ENCODE peak calls at places on chromosomes 1 and 21, in eight cellular contexts. One of them, this sample, is unnamed.

GRCh38 chr1:183105449-183105848 is 80.6 kb upstream of the LAMC2 start:
- DNase-seq in fibroblast of lung: peak
- DNase-seq in breast epithelium: no peak
- DNase-seq in AG09309: no peak
- DNase-seq in pancreas: no peak
- DNase-seq in AG04450: no peak
- DNase-seq in left ventricle myocardium inferior: no peak
- DNase-seq in dorsolateral prefrontal cortex: no peak
- DNase-seq in this sample: no peak

GRCh38 chr21:29656504-29657227 is 283.1 kb downstream of the GRIK1 start:
- DNase-seq in fibroblast of lung: peak
- DNase-seq in breast epithelium: no peak
- DNase-seq in AG09309: peak
- DNase-seq in pancreas: no peak
- DNase-seq in AG04450: no peak
- DNase-seq in left ventricle myocardium inferior: no peak
- DNase-seq in dorsolateral prefrontal cortex: no peak
- DNase-seq in this sample: peak

GRCh38 chr1:110152133-110152785 is 2.0 kb downstream of the SLC6A17 start:
- DNase-seq in fibroblast of lung: no peak
- DNase-seq in breast epithelium: no peak
- DNase-seq in AG09309: no peak
- DNase-seq in pancreas: no peak
- DNase-seq in AG04450: no peak
- DNase-seq in left ventricle myocardium inferior: no peak
- DNase-seq in dorsolateral prefrontal cortex: no peak
- DNase-seq in this sample: no peak

GRCh38 chr1:28301368-28302174 is 27.3 kb upstream of the MED18 start:
- DNase-seq in fibroblast of lung: no peak
- DNase-seq in breast epithelium: no peak
- DNase-seq in AG09309: no peak
- DNase-seq in pancreas: no peak
- DNase-seq in AG04450: no peak
- DNase-seq in left ventricle myocardium inferior: no peak
- DNase-seq in dorsolateral prefrontal cortex: no peak
- DNase-seq in this sample: no peak

GRCh38 chr21:45443595-45444181 is 38.7 kb downstream of the COL18A1 start:
- DNase-seq in fibroblast of lung: no peak
- DNase-seq in breast epithelium: no peak
- DNase-seq in AG09309: no peak
- DNase-seq in pancreas: peak
- DNase-seq in AG04450: no peak
- DNase-seq in left ventricle myocardium inferior: no peak
- DNase-seq in dorsolateral prefrontal cortex: no peak
- DNase-seq in this sample: peak

GRCh38 chr1:241423541-241424479 is 66.8 kb upstream of the RGS7 start:
- DNase-seq in fibroblast of lung: peak
- DNase-seq in breast epithelium: no peak
- DNase-seq in AG09309: no peak
- DNase-seq in pancreas: peak
- DNase-seq in AG04450: peak
- DNase-seq in left ventricle myocardium inferior: no peak
- DNase-seq in dorsolateral prefrontal cortex: peak
- DNase-seq in this sample: peak

GRCh38 chr1:157482174-157482573 is 70.1 kb downstream of the FCRL5 start:
- DNase-seq in fibroblast of lung: no peak
- DNase-seq in breast epithelium: no peak
- DNase-seq in AG09309: no peak
- DNase-seq in pancreas: no peak
- DNase-seq in AG04450: no peak
- DNase-seq in left ventricle myocardium inferior: no peak
- DNase-seq in dorsolateral prefrontal cortex: no peak
- DNase-seq in this sample: no peak

GRCh38 chr1:18495635-18496034 is 14.9 kb downstream of the KLHDC7A start:
- DNase-seq in fibroblast of lung: no peak
- DNase-seq in breast epithelium: no peak
- DNase-seq in AG09309: no peak
- DNase-seq in pancreas: no peak
- DNase-seq in AG04450: no peak
- DNase-seq in left ventricle myocardium inferior: no peak
- DNase-seq in dorsolateral prefrontal cortex: no peak
- DNase-seq in this sample: no peak

GRCh38 chr21:37677006-37677405 is 239.3 kb downstream of the KCNJ6 start:
- DNase-seq in fibroblast of lung: no peak
- DNase-seq in breast epithelium: no peak
- DNase-seq in AG09309: no peak
- DNase-seq in pancreas: no peak
- DNase-seq in AG04450: no peak
- DNase-seq in left ventricle myocardium inferior: no peak
- DNase-seq in dorsolateral prefrontal cortex: no peak
- DNase-seq in this sample: no peak

DNA sequence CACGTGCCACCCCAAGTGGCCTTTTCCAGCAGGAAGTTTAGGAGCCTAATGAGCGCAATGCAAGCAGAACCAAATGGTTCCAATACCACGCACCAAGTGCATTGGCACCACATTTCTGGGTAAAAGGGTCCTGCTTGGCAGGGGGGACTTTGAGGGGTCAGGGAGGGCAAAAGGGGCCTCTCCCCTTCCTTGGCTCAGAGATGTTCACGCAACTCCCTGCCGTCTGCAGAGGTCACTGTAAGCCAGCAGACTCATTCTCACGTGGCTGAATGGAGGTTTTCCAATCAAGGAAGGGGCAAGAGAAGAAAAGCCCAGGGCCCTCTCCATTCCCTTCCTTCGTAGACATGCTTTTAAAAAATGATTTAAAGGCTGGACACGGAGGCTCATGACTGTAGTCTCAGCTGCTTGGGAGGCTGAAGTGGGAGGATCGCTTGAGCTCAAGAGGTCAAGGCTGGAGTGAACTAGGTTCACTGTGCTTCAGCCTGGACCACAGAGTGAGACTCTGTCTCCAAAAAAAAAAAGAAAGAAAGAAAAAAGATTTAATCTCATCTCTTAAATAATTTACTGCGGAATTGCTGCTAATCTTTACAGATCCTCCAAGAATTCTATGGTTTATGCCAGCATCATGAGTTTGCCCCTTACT is 80.3 kb downstream of the RUNX3 start:
- DNase-seq in fibroblast of lung: peak
- DNase-seq in breast epithelium: no peak
- DNase-seq in AG09309: no peak
- DNase-seq in pancreas: no peak
- DNase-seq in AG04450: no peak
- DNase-seq in left ventricle myocardium inferior: no peak
- DNase-seq in dorsolateral prefrontal cortex: no peak
- DNase-seq in this sample: peak
- TF ChIP-seq CTCF in fibroblast of lung: peak
- TF ChIP-seq CTCF in breast epithelium: no peak
- TF ChIP-seq CTCF in AG09309: no peak
- TF ChIP-seq CTCF in pancreas: no peak
- TF ChIP-seq CTCF in AG04450: peak
- TF ChIP-seq CTCF in left ventricle myocardium inferior: peak
- TF ChIP-seq CTCF in dorsolateral prefrontal cortex: peak
- TF ChIP-seq CTCF in this sample: no peak

DNA sequence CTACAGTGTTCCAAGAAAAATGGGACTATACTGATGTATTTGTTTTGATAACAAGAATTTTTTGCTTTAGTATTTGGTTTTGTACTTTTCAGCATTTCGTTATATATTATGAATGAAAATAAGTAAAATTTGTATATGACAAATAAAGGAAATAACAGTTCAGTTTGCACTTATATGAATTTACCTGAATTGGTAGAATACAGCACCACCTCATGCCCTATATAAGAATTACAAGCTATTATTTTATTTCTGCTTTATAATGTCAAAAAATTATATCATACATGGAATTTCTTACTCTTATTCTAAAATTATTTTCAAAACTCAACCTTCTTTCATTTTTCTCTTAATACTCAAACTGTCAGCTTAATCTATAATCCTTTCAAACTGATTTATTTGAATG is 14.6 kb downstream of the EFCAB7 start:
- DNase-seq in fibroblast of lung: peak
- DNase-seq in breast epithelium: no peak
- DNase-seq in AG09309: no peak
- DNase-seq in pancreas: no peak
- DNase-seq in AG04450: no peak
- DNase-seq in left ventricle myocardium inferior: no peak
- DNase-seq in dorsolateral prefrontal cortex: no peak
- DNase-seq in this sample: no peak
- TF ChIP-seq CTCF in fibroblast of lung: peak
- TF ChIP-seq CTCF in breast epithelium: peak
- TF ChIP-seq CTCF in AG09309: peak
- TF ChIP-seq CTCF in pancreas: peak
- TF ChIP-seq CTCF in AG04450: peak
- TF ChIP-seq CTCF in left ventricle myocardium inferior: peak
- TF ChIP-seq CTCF in dorsolateral prefrontal cortex: peak
- TF ChIP-seq CTCF in this sample: peak

DNA sequence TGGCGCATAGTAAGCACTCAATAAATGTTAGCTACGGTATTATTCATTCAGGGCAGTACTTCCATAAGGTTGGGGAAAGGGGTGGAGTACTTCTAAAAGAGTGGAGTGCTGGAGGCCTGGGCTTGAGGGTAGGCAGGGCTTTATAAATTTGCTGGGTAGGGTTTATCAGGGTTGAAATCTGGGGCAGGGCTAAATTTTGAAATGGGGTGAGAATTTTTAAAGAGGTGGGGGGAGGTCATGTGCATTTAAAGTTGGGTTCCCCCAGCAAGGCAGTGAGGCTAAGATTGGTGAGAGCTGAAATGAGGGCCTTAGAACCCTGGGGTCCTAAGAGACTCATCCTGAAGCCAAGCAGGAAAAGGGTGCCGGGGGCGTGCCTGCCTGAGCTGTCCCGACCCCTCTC is 10.0 kb downstream of the CATSPER4 start:
- DNase-seq in fibroblast of lung: no peak
- DNase-seq in breast epithelium: no peak
- DNase-seq in AG09309: no peak
- DNase-seq in pancreas: no peak
- DNase-seq in AG04450: no peak
- DNase-seq in left ventricle myocardium inferior: no peak
- DNase-seq in dorsolateral prefrontal cortex: no peak
- DNase-seq in this sample: no peak
- TF ChIP-seq CTCF in fibroblast of lung: no peak
- TF ChIP-seq CTCF in breast epithelium: no peak
- TF ChIP-seq CTCF in AG09309: no peak
- TF ChIP-seq CTCF in pancreas: no peak
- TF ChIP-seq CTCF in AG04450: no peak
- TF ChIP-seq CTCF in left ventricle myocardium inferior: no peak
- TF ChIP-seq CTCF in dorsolateral prefrontal cortex: no peak
- TF ChIP-seq CTCF in this sample: no peak

GRCh38 chr1:30857062-30857461 is 51.5 kb downstream of the SDC3 start:
- DNase-seq in fibroblast of lung: no peak
- DNase-seq in breast epithelium: no peak
- DNase-seq in AG09309: no peak
- DNase-seq in pancreas: no peak
- DNase-seq in AG04450: no peak
- DNase-seq in left ventricle myocardium inferior: no peak
- DNase-seq in dorsolateral prefrontal cortex: no peak
- DNase-seq in this sample: no peak

GRCh38 chr1:30853350-30853749 is 55.2 kb downstream of the SDC3 start:
- DNase-seq in fibroblast of lung: peak
- DNase-seq in breast epithelium: no peak
- DNase-seq in AG09309: no peak
- DNase-seq in pancreas: no peak
- DNase-seq in AG04450: no peak
- DNase-seq in left ventricle myocardium inferior: no peak
- DNase-seq in dorsolateral prefrontal cortex: no peak
- DNase-seq in this sample: no peak

GRCh38 chr1:30855686-30856259 is 52.8 kb downstream of the SDC3 start:
- DNase-seq in fibroblast of lung: no peak
- DNase-seq in breast epithelium: no peak
- DNase-seq in AG09309: no peak
- DNase-seq in pancreas: no peak
- DNase-seq in AG04450: no peak
- DNase-seq in left ventricle myocardium inferior: no peak
- DNase-seq in dorsolateral prefrontal cortex: no peak
- DNase-seq in this sample: no peak

GRCh38 chr1:30857964-30858363 is 50.6 kb downstream of the SDC3 start:
- DNase-seq in fibroblast of lung: no peak
- DNase-seq in breast epithelium: no peak
- DNase-seq in AG09309: no peak
- DNase-seq in pancreas: no peak
- DNase-seq in AG04450: no peak
- DNase-seq in left ventricle myocardium inferior: no peak
- DNase-seq in dorsolateral prefrontal cortex: no peak
- DNase-seq in this sample: no peak

GRCh38 chr1:30856260-30856790 is 52.2 kb downstream of the SDC3 start:
- DNase-seq in fibroblast of lung: no peak
- DNase-seq in breast epithelium: no peak
- DNase-seq in AG09309: no peak
- DNase-seq in pancreas: no peak
- DNase-seq in AG04450: no peak
- DNase-seq in left ventricle myocardium inferior: no peak
- DNase-seq in dorsolateral prefrontal cortex: no peak
- DNase-seq in this sample: no peak
- TF ChIP-seq CTCF in fibroblast of lung: no peak
- TF ChIP-seq CTCF in breast epithelium: no peak
- TF ChIP-seq CTCF in AG09309: no peak
- TF ChIP-seq CTCF in pancreas: no peak
- TF ChIP-seq CTCF in AG04450: no peak
- TF ChIP-seq CTCF in left ventricle myocardium inferior: peak
- TF ChIP-seq CTCF in dorsolateral prefrontal cortex: peak
- TF ChIP-seq CTCF in this sample: no peak

GRCh38 chr1:215518594-215518993 is 48.5 kb upstream of the KCTD3 start:
- DNase-seq in fibroblast of lung: no peak
- DNase-seq in breast epithelium: no peak
- DNase-seq in AG09309: no peak
- DNase-seq in pancreas: no peak
- DNase-seq in AG04450: no peak
- DNase-seq in left ventricle myocardium inferior: no peak
- DNase-seq in dorsolateral prefrontal cortex: no peak
- DNase-seq in this sample: no peak
- TF ChIP-seq CTCF in fibroblast of lung: no peak
- TF ChIP-seq CTCF in breast epithelium: no peak
- TF ChIP-seq CTCF in AG09309: no peak
- TF ChIP-seq CTCF in pancreas: no peak
- TF ChIP-seq CTCF in AG04450: no peak
- TF ChIP-seq CTCF in left ventricle myocardium inferior: no peak
- TF ChIP-seq CTCF in dorsolateral prefrontal cortex: no peak
- TF ChIP-seq CTCF in this sample: no peak

GRCh38 chr1:4654764-4655673 is 610 bp downstream of the AJAP1 start:
- DNase-seq in fibroblast of lung: no peak
- DNase-seq in breast epithelium: no peak
- DNase-seq in AG09309: no peak
- DNase-seq in pancreas: no peak
- DNase-seq in AG04450: no peak
- DNase-seq in left ventricle myocardium inferior: no peak
- DNase-seq in dorsolateral prefrontal cortex: no peak
- DNase-seq in this sample: no peak

GRCh38 chr1:4656533-4657140 is 2.2 kb downstream of the AJAP1 start:
- DNase-seq in fibroblast of lung: no peak
- DNase-seq in breast epithelium: no peak
- DNase-seq in AG09309: no peak
- DNase-seq in pancreas: no peak
- DNase-seq in AG04450: no peak
- DNase-seq in left ventricle myocardium inferior: no peak
- DNase-seq in dorsolateral prefrontal cortex: no peak
- DNase-seq in this sample: no peak

GRCh38 chr1:4653796-4654715 is at the start of gene AJAP1:
- DNase-seq in fibroblast of lung: no peak
- DNase-seq in breast epithelium: no peak
- DNase-seq in AG09309: no peak
- DNase-seq in pancreas: peak
- DNase-seq in AG04450: no peak
- DNase-seq in left ventricle myocardium inferior: no peak
- DNase-seq in dorsolateral prefrontal cortex: no peak
- DNase-seq in this sample: peak

GRCh38 chr1:4657244-4657789 is 2.9 kb downstream of the AJAP1 start:
- DNase-seq in fibroblast of lung: no peak
- DNase-seq in breast epithelium: no peak
- DNase-seq in AG09309: no peak
- DNase-seq in pancreas: no peak
- DNase-seq in AG04450: no peak
- DNase-seq in left ventricle myocardium inferior: no peak
- DNase-seq in dorsolateral prefrontal cortex: no peak
- DNase-seq in this sample: no peak

GRCh38 chr1:4655674-4656532 is 1.5 kb downstream of the AJAP1 start:
- DNase-seq in fibroblast of lung: no peak
- DNase-seq in breast epithelium: peak
- DNase-seq in AG09309: no peak
- DNase-seq in pancreas: peak
- DNase-seq in AG04450: no peak
- DNase-seq in left ventricle myocardium inferior: peak
- DNase-seq in dorsolateral prefrontal cortex: peak
- DNase-seq in this sample: peak
- TF ChIP-seq CTCF in fibroblast of lung: no peak
- TF ChIP-seq CTCF in breast epithelium: peak
- TF ChIP-seq CTCF in AG09309: peak
- TF ChIP-seq CTCF in pancreas: peak
- TF ChIP-seq CTCF in AG04450: peak
- TF ChIP-seq CTCF in left ventricle myocardium inferior: peak
- TF ChIP-seq CTCF in dorsolateral prefrontal cortex: peak
- TF ChIP-seq CTCF in this sample: peak

This sample was measured in activated CD8-positive, alpha-beta T cell treated with anti-CD3 and anti-CD28 coated beads for 36 hours.